ENCODE peak calls at places on chromosomes 7 and 10, in four cellular contexts. W is activated CD8-positive, alpha-beta memory T cell treated with anti-CD3 and anti-CD28 coated beads for 48 hours; R is NCI-H748 treated with DMSO at 0.1 percent for 48 hours; F is CD8-positive, alpha-beta memory T cell. M is an unnamed sample.

GRCh38 chr10:117543999-117544728 is 1.6 kb downstream of the EMX2 start:
- DNase-seq in R (no peak), F (no peak), W (no peak), M (no peak)

GRCh38 chr7:51160990-51161615 is 155.5 kb downstream of the COBL start:
- DNase-seq in F (peak), W (peak), R (peak), M (peak)

GRCh38 chr7:98286093-98286525 is 4.6 kb downstream of the BRI3 start:
- DNase-seq in R (no peak), F (no peak), W (no peak), M (no peak)

GRCh38 chr7:55778631-55779030 is 83.9 kb downstream of the SEPTIN14 start:
- DNase-seq in W (no peak), R (no peak), F (no peak), M (no peak)

GRCh38 chr7:44107116-44107960 is 3.2 kb downstream of the AEBP1 start:
- DNase-seq in R (no peak), F (no peak), W (no peak), M (no peak)

GRCh38 chr10:8616166-8616565 is 561.7 kb downstream of the GATA3 start:
- DNase-seq in F (no peak), W (no peak), R (no peak), M (no peak)

GRCh38 chr7:47380325-47381131 is 201.4 kb downstream of the TNS3 start:
- DNase-seq in W (no peak), F (no peak), R (no peak), M (no peak)

GRCh38 chr7:151115121-151115835 is 29.0 kb downstream of the AGAP3 start:
- DNase-seq in F (peak), W (no peak), R (no peak), M (no peak)

GRCh38 chr10:22630229-22631174 is 83.9 kb downstream of the PIP4K2A start:
- DNase-seq in W (no peak), R (no peak), F (peak), M (no peak)

GRCh38 chr10:122847782-122848604 is 2.3 kb upstream of the CUZD1 start:
- DNase-seq in W (no peak), R (no peak), F (no peak), M (no peak)

GRCh38 chr10:22316286-22317120 is at the start of gene COMMD3:
- DNase-seq in F (peak), R (peak), W (no peak), M (no peak)

GRCh38 chr10:78384021-78384420 is 350.4 kb downstream of the RPS24 start:
- DNase-seq in W (no peak), F (no peak), R (no peak), M (no peak)

GRCh38 chr7:102864958-102865357 is 47.8 kb upstream of the LRRC17 start:
- DNase-seq in R (no peak), F (no peak), W (no peak), M (no peak)

GRCh38 chr7:47636111-47636692 is 54.3 kb upstream of the TNS3 start:
- DNase-seq in W (no peak), R (no peak), F (no peak), M (no peak)

GRCh38 chr7:18889436-18889835 is 228.0 kb downstream of the TWIST1 start:
- DNase-seq in W (no peak), R (no peak), F (no peak), M (no peak)

GRCh38 chr10:90430186-90430585 is 427.7 kb downstream of the HTR7 start:
- DNase-seq in R (no peak), F (no peak), W (no peak), M (no peak)

GRCh38 chr10:34113504-34114225 is 701.4 kb downstream of the PARD3 start:
- DNase-seq in F (no peak), W (no peak), R (no peak), M (no peak)

GRCh38 chr10:14023612-14024348 is 306.9 kb downstream of the FRMD4A start:
- DNase-seq in R (no peak), F (no peak), W (no peak), M (no peak)

GRCh38 chr7:135620980-135621850 is 41.1 kb upstream of the STMP1 start:
- DNase-seq in W (no peak), F (no peak), R (peak), M (peak)

GRCh38 chr7:122553761-122554160 is 145.2 kb downstream of the RNF133 start:
- DNase-seq in W (no peak), R (no peak), F (no peak), M (no peak)

GRCh38 chr7:129665013-129665401 is 53.5 kb downstream of the NRF1 start:
- DNase-seq in W (no peak), R (no peak), F (no peak), M (peak)

GRCh38 chr7:21869785-21870402 is 75.8 kb downstream of the CDCA7L start:
- DNase-seq in R (no peak), F (no peak), W (no peak), M (peak)

GRCh38 chr7:156157409-156158012 is 345.2 kb upstream of the SHH start:
- DNase-seq in W (no peak), F (no peak), R (no peak), M (no peak)

GRCh38 chr10:96511044-96511945 is 2.4 kb downstream of the TLL2 start:
- DNase-seq in F (no peak), R (peak), W (no peak), M (no peak)

GRCh38 chr7:50509459-50509858 is 55.7 kb downstream of the DDC start:
- DNase-seq in R (no peak), F (no peak), W (no peak), M (no peak)

GRCh38 chr7:152336754-152337368 is 98.9 kb downstream of the KMT2C start:
- DNase-seq in F (peak), R (peak), W (no peak), M (peak)

GRCh38 chr7:74044366-74045350 is 16.7 kb downstream of the ELN start:
- DNase-seq in W (no peak), F (no peak), R (no peak), M (no peak)

GRCh38 chr7:80869821-80870751 is 48.8 kb downstream of the SEMA3C start:
- DNase-seq in R (no peak), F (no peak), W (no peak), M (no peak)

M was measured in non-pigmented ciliary epithelial cell.